ENCODE peak calls at places on chromosome 5, in five cellular contexts. One of them, this sample, is unnamed. For H3K4me1, the result is how much of the 10 kb centered on the place peaks cover.

GRCh38 chr5:147084702-147085101 is 150.1 kb upstream of the STK32A start:
- DNase-seq in mesenchymal stem cell: no peak
- DNase-seq in adrenal gland: no peak
- DNase-seq in aorta: no peak
- DNase-seq in breast epithelium: no peak
- DNase-seq in this sample: peak

GRCh38 chr5:75405296-75405695 is 68.3 kb downstream of the HMGCR start:
- DNase-seq in mesenchymal stem cell: peak
- DNase-seq in adrenal gland: no peak
- DNase-seq in aorta: no peak
- DNase-seq in breast epithelium: no peak
- DNase-seq in this sample: no peak

GRCh38 chr5:100828071-100828689 is 74.9 kb downstream of the ST8SIA4 start:
- DNase-seq in mesenchymal stem cell: no peak
- DNase-seq in adrenal gland: no peak
- DNase-seq in aorta: no peak
- DNase-seq in breast epithelium: no peak
- DNase-seq in this sample: no peak

GRCh38 chr5:140982083-140982716 is 15.9 kb downstream of the PCDHAC2 start:
- DNase-seq in mesenchymal stem cell: no peak
- DNase-seq in adrenal gland: no peak
- DNase-seq in aorta: no peak
- DNase-seq in breast epithelium: no peak
- DNase-seq in this sample: no peak

GRCh38 chr5:96404191-96404867 is 28.7 kb downstream of the PCSK1 start:
- DNase-seq in mesenchymal stem cell: no peak
- DNase-seq in adrenal gland: no peak
- DNase-seq in aorta: no peak
- DNase-seq in breast epithelium: no peak
- DNase-seq in this sample: no peak

GRCh38 chr5:10235350-10235749 is 14.3 kb downstream of the ATPSCKMT start:
- DNase-seq in mesenchymal stem cell: no peak
- DNase-seq in adrenal gland: no peak
- DNase-seq in aorta: no peak
- DNase-seq in breast epithelium: no peak
- DNase-seq in this sample: no peak

GRCh38 chr5:1447772-1448361 is 2.6 kb upstream of the SLC6A3 start:
- DNase-seq in mesenchymal stem cell: no peak
- DNase-seq in adrenal gland: no peak
- DNase-seq in aorta: peak
- DNase-seq in breast epithelium: no peak
- DNase-seq in this sample: no peak

GRCh38 chr5:181171782-181172181 is 24.4 kb downstream of the OR2V2 start:
- DNase-seq in mesenchymal stem cell: no peak
- DNase-seq in adrenal gland: no peak
- DNase-seq in aorta: no peak
- DNase-seq in breast epithelium: no peak
- DNase-seq in this sample: no peak

GRCh38 chr5:30103056-30104020 is 1090.1 kb upstream of the CDH6 start:
- DNase-seq in mesenchymal stem cell: peak
- DNase-seq in adrenal gland: no peak
- DNase-seq in aorta: no peak
- DNase-seq in breast epithelium: no peak
- DNase-seq in this sample: peak

GRCh38 chr5:95901676-95902646 is 59.7 kb downstream of the ELL2 start:
- DNase-seq in mesenchymal stem cell: peak
- DNase-seq in adrenal gland: no peak
- DNase-seq in aorta: no peak
- DNase-seq in breast epithelium: no peak
- DNase-seq in this sample: no peak

GRCh38 chr5:11963227-11963626 is 59.0 kb upstream of the CTNND2 start:
- DNase-seq in mesenchymal stem cell: no peak
- DNase-seq in adrenal gland: no peak
- DNase-seq in aorta: no peak
- DNase-seq in breast epithelium: no peak
- DNase-seq in this sample: no peak

GRCh38 chr5:371811-372555 is 50.5 kb downstream of the AHRR start:
- DNase-seq in mesenchymal stem cell: no peak
- DNase-seq in adrenal gland: no peak
- DNase-seq in aorta: peak
- DNase-seq in breast epithelium: peak
- DNase-seq in this sample: no peak

GRCh38 chr5:128885649-128886255 is 79.5 kb upstream of the SLC27A6 start:
- DNase-seq in mesenchymal stem cell: no peak
- DNase-seq in adrenal gland: no peak
- DNase-seq in aorta: no peak
- DNase-seq in breast epithelium: no peak
- DNase-seq in this sample: no peak

GRCh38 chr5:142888469-142889085 is 118.4 kb downstream of the ARHGAP26 start:
- DNase-seq in mesenchymal stem cell: peak
- DNase-seq in adrenal gland: peak
- DNase-seq in aorta: no peak
- DNase-seq in breast epithelium: no peak
- DNase-seq in this sample: peak

GRCh38 chr5:171701138-171701537 is 84.5 kb upstream of the SMIM23 start:
- DNase-seq in mesenchymal stem cell: no peak
- DNase-seq in adrenal gland: no peak
- DNase-seq in aorta: no peak
- DNase-seq in breast epithelium: no peak
- DNase-seq in this sample: no peak

GRCh38 chr5:102856374-102856748 is 101.3 kb downstream of the PAM start:
- DNase-seq in mesenchymal stem cell: peak
- DNase-seq in adrenal gland: no peak
- DNase-seq in aorta: no peak
- DNase-seq in breast epithelium: no peak
- DNase-seq in this sample: no peak

GRCh38 chr5:178432421-178433272 is 157.5 kb downstream of the COL23A1 start:
- DNase-seq in mesenchymal stem cell: no peak
- DNase-seq in adrenal gland: no peak
- DNase-seq in aorta: peak
- DNase-seq in breast epithelium: no peak
- DNase-seq in this sample: no peak

GRCh38 chr5:142287096-142287972 is 37.5 kb downstream of the SPRY4 start:
- DNase-seq in mesenchymal stem cell: peak
- DNase-seq in adrenal gland: no peak
- DNase-seq in aorta: no peak
- DNase-seq in breast epithelium: no peak
- DNase-seq in this sample: no peak

GRCh38 chr5:140596364-140596763 is 31.7 kb downstream of the SLC35A4 start:
- DNase-seq in mesenchymal stem cell: no peak
- DNase-seq in adrenal gland: peak
- DNase-seq in aorta: no peak
- DNase-seq in breast epithelium: no peak
- DNase-seq in this sample: no peak

GRCh38 chr5:122835681-122836080 is 9.7 kb upstream of the SNX24 start:
- DNase-seq in mesenchymal stem cell: no peak
- DNase-seq in adrenal gland: no peak
- DNase-seq in aorta: no peak
- DNase-seq in breast epithelium: no peak
- DNase-seq in this sample: no peak

GRCh38 chr5:32833621-32834102 is 122.5 kb downstream of the NPR3 start:
- DNase-seq in mesenchymal stem cell: no peak
- DNase-seq in adrenal gland: no peak
- DNase-seq in aorta: no peak
- DNase-seq in breast epithelium: no peak
- DNase-seq in this sample: no peak

GRCh38 chr5:83540105-83540504 is 68.6 kb downstream of the VCAN start:
- DNase-seq in mesenchymal stem cell: no peak
- DNase-seq in adrenal gland: no peak
- DNase-seq in aorta: no peak
- DNase-seq in breast epithelium: no peak
- DNase-seq in this sample: no peak

GRCh38 chr5:158140120-158140778 is 281.3 kb upstream of the CLINT1 start:
- DNase-seq in mesenchymal stem cell: peak
- DNase-seq in adrenal gland: peak
- DNase-seq in aorta: no peak
- DNase-seq in breast epithelium: no peak
- DNase-seq in this sample: no peak

GRCh38 chr5:37208883-37209808 is 40.0 kb downstream of the CPLANE1 start:
- DNase-seq in mesenchymal stem cell: no peak
- DNase-seq in adrenal gland: peak
- DNase-seq in aorta: no peak
- DNase-seq in breast epithelium: no peak
- DNase-seq in this sample: no peak

GRCh38 chr5:102583663-102584062 is 84.9 kb upstream of the SLCO6A1 start:
- DNase-seq in mesenchymal stem cell: peak
- DNase-seq in adrenal gland: no peak
- DNase-seq in aorta: no peak
- DNase-seq in breast epithelium: no peak
- DNase-seq in this sample: peak

GRCh38 chr5:73454379-73455036 is 5.9 kb upstream of the FOXD1 start:
- DNase-seq in mesenchymal stem cell: peak
- DNase-seq in adrenal gland: peak
- DNase-seq in aorta: no peak
- DNase-seq in breast epithelium: no peak
- DNase-seq in this sample: peak

GRCh38 chr5:157245477-157245876 is 20.4 kb upstream of the CYFIP2 start:
- DNase-seq in mesenchymal stem cell: peak
- DNase-seq in adrenal gland: no peak
- DNase-seq in aorta: no peak
- DNase-seq in breast epithelium: no peak
- DNase-seq in this sample: peak

GRCh38 chr5:148831590-148832565 is 5.5 kb downstream of the ADRB2 start:
- DNase-seq in mesenchymal stem cell: no peak
- DNase-seq in adrenal gland: peak
- DNase-seq in aorta: no peak
- DNase-seq in breast epithelium: no peak
- DNase-seq in this sample: no peak
- H3K4me3 ChIP-seq in mesenchymal stem cell: no peak
- H3K4me3 ChIP-seq in adrenal gland: no peak
- H3K4me3 ChIP-seq in aorta: no peak
- H3K4me3 ChIP-seq in breast epithelium: peak
- H3K4me3 ChIP-seq in this sample: no peak

GRCh38 chr5:35849850-35850249 is 6.8 kb upstream of the IL7R start:
- DNase-seq in mesenchymal stem cell: no peak
- DNase-seq in adrenal gland: no peak
- DNase-seq in aorta: no peak
- DNase-seq in breast epithelium: no peak
- DNase-seq in this sample: no peak
- H3K4me1 ChIP-seq in mesenchymal stem cell: under half
- H3K4me1 ChIP-seq in adrenal gland: under half
- H3K4me1 ChIP-seq in aorta: under half
- H3K4me1 ChIP-seq in breast epithelium: under half
- H3K4me1 ChIP-seq in this sample: under half

GRCh38 chr5:59897075-59897474 is 3.5 kb upstream of the PDE4D start:
- DNase-seq in mesenchymal stem cell: no peak
- DNase-seq in adrenal gland: no peak
- DNase-seq in aorta: no peak
- DNase-seq in breast epithelium: no peak
- DNase-seq in this sample: no peak

GRCh38 chr5:59893436-59894227 is at the start of gene PDE4D:
- DNase-seq in mesenchymal stem cell: peak
- DNase-seq in adrenal gland: peak
- DNase-seq in aorta: peak
- DNase-seq in breast epithelium: peak
- DNase-seq in this sample: peak

GRCh38 chr5:59887274-59887673 is 6.3 kb downstream of the PDE4D start:
- DNase-seq in mesenchymal stem cell: no peak
- DNase-seq in adrenal gland: no peak
- DNase-seq in aorta: no peak
- DNase-seq in breast epithelium: no peak
- DNase-seq in this sample: no peak

DNA sequence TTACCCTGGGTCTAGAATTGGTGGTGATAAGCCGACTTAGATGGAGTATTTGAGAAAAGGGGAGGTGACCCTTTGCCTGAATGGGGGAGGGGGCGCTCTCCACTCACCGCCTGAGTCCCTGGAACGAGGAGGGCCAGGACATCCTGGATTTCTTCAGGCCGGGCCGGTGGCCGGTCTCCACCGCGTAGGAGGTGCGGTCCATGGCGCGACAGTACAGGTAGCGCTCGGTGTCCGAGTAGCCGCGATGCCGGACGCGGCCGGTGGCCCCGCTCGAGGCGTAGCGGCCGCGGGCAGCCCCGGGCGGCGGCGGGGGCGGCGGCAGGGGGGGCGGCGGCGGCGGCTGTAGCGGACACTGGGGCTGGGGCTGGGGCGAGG is 478 bp downstream of the PDE4D start:
- DNase-seq in mesenchymal stem cell: peak
- DNase-seq in adrenal gland: no peak
- DNase-seq in aorta: no peak
- DNase-seq in breast epithelium: no peak
- DNase-seq in this sample: no peak
- H3K4me3 ChIP-seq in mesenchymal stem cell: no peak
- H3K4me3 ChIP-seq in adrenal gland: no peak
- H3K4me3 ChIP-seq in aorta: peak
- H3K4me3 ChIP-seq in breast epithelium: no peak
- H3K4me3 ChIP-seq in this sample: no peak

GRCh38 chr5:172775326-172776234 is 4.6 kb upstream of the DUSP1 start:
- DNase-seq in mesenchymal stem cell: peak
- DNase-seq in adrenal gland: peak
- DNase-seq in aorta: no peak
- DNase-seq in breast epithelium: peak
- DNase-seq in this sample: no peak
- H3K4me1 ChIP-seq in mesenchymal stem cell: under half
- H3K4me1 ChIP-seq in adrenal gland: half or more
- H3K4me1 ChIP-seq in aorta: under half
- H3K4me1 ChIP-seq in breast epithelium: under half
- H3K4me1 ChIP-seq in this sample: under half

DNA sequence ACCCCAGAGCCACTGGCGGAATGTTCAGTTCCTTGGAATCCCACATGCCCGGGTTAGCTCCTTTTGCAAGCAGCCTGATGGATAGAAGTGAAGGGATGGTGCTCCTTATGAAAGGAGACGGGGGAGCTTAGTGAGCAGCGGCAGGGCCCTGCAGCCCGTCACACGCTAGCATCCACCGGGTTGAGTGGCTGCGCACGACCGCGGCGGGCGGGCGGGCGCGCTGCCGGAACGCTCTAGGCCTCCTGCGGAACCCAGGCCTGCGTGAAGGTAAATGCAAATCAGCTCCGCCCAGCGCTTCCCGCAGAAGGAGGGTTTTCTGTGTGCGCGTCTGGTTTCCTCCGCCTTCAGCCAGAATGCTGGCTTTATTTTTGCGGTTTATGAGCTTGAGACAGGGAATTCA is 19.8 kb downstream of the IL12B start:
- DNase-seq in mesenchymal stem cell: no peak
- DNase-seq in adrenal gland: no peak
- DNase-seq in aorta: no peak
- DNase-seq in breast epithelium: no peak
- DNase-seq in this sample: no peak
- H3K4me3 ChIP-seq in mesenchymal stem cell: peak
- H3K4me3 ChIP-seq in adrenal gland: no peak
- H3K4me3 ChIP-seq in aorta: no peak
- H3K4me3 ChIP-seq in breast epithelium: no peak
- H3K4me3 ChIP-seq in this sample: no peak